ENCODE peak calls at places on chromosomes 11 and 22, in nine cellular contexts. One of them, this sample, is unnamed. For H3K4me1 and H3K9me3, the result is how much of the 10 kb centered on the place peaks cover.

GRCh38 chr11:92698742-92699141 is 270.7 kb upstream of the MTNR1B start:
- DNase-seq in upper lobe of right lung: no peak
- DNase-seq in kidney: no peak
- DNase-seq in aorta: no peak
- DNase-seq in CD4-positive, CD25-positive, alpha-beta regulatory T cell: no peak
- DNase-seq in spleen: no peak
- DNase-seq in H9: no peak
- DNase-seq in cardiac muscle cell: no peak
- DNase-seq in sigmoid colon: no peak
- DNase-seq in this sample: no peak

GRCh38 chr11:119066481-119066880 is 1.1 kb upstream of the VPS11 start:
- DNase-seq in upper lobe of right lung: no peak
- DNase-seq in kidney: no peak
- DNase-seq in aorta: no peak
- DNase-seq in CD4-positive, CD25-positive, alpha-beta regulatory T cell: no peak
- DNase-seq in spleen: no peak
- DNase-seq in H9: no peak
- DNase-seq in cardiac muscle cell: no peak
- DNase-seq in sigmoid colon: no peak
- DNase-seq in this sample: no peak

GRCh38 chr11:70399681-70400112 is 1.4 kb downstream of the CTTN start:
- DNase-seq in upper lobe of right lung: peak
- DNase-seq in kidney: peak
- DNase-seq in aorta: peak
- DNase-seq in CD4-positive, CD25-positive, alpha-beta regulatory T cell: no peak
- DNase-seq in spleen: no peak
- DNase-seq in H9: peak
- DNase-seq in cardiac muscle cell: peak
- DNase-seq in sigmoid colon: peak
- DNase-seq in this sample: peak

GRCh38 chr22:19868773-19869471 is 14.2 kb upstream of the GNB1L start:
- DNase-seq in upper lobe of right lung: peak
- DNase-seq in kidney: peak
- DNase-seq in aorta: peak
- DNase-seq in CD4-positive, CD25-positive, alpha-beta regulatory T cell: no peak
- DNase-seq in spleen: peak
- DNase-seq in H9: peak
- DNase-seq in cardiac muscle cell: no peak
- DNase-seq in sigmoid colon: peak
- DNase-seq in this sample: no peak

GRCh38 chr11:121391914-121392313 is 60.2 kb upstream of the SORL1 start:
- DNase-seq in upper lobe of right lung: no peak
- DNase-seq in kidney: peak
- DNase-seq in aorta: no peak
- DNase-seq in CD4-positive, CD25-positive, alpha-beta regulatory T cell: no peak
- DNase-seq in spleen: no peak
- DNase-seq in H9: no peak
- DNase-seq in cardiac muscle cell: no peak
- DNase-seq in sigmoid colon: no peak
- DNase-seq in this sample: no peak

GRCh38 chr22:28034760-28035401 is 115.8 kb upstream of the PITPNB start:
- DNase-seq in upper lobe of right lung: peak
- DNase-seq in kidney: peak
- DNase-seq in aorta: no peak
- DNase-seq in CD4-positive, CD25-positive, alpha-beta regulatory T cell: peak
- DNase-seq in spleen: peak
- DNase-seq in H9: no peak
- DNase-seq in cardiac muscle cell: peak
- DNase-seq in sigmoid colon: peak
- DNase-seq in this sample: peak

GRCh38 chr11:4863893-4864292 is 14.9 kb upstream of the OR51S1 start:
- DNase-seq in upper lobe of right lung: no peak
- DNase-seq in kidney: no peak
- DNase-seq in aorta: no peak
- DNase-seq in CD4-positive, CD25-positive, alpha-beta regulatory T cell: no peak
- DNase-seq in spleen: no peak
- DNase-seq in H9: no peak
- DNase-seq in cardiac muscle cell: peak
- DNase-seq in sigmoid colon: no peak
- DNase-seq in this sample: no peak

GRCh38 chr22:41922336-41922735 is 4.3 kb downstream of the TNFRSF13C start:
- DNase-seq in upper lobe of right lung: no peak
- DNase-seq in kidney: no peak
- DNase-seq in aorta: no peak
- DNase-seq in CD4-positive, CD25-positive, alpha-beta regulatory T cell: no peak
- DNase-seq in spleen: peak
- DNase-seq in H9: no peak
- DNase-seq in cardiac muscle cell: no peak
- DNase-seq in sigmoid colon: no peak
- DNase-seq in this sample: no peak

GRCh38 chr11:124538019-124538418 is 5.4 kb downstream of the OR8B12 start:
- DNase-seq in upper lobe of right lung: no peak
- DNase-seq in kidney: no peak
- DNase-seq in aorta: no peak
- DNase-seq in CD4-positive, CD25-positive, alpha-beta regulatory T cell: no peak
- DNase-seq in spleen: no peak
- DNase-seq in H9: no peak
- DNase-seq in cardiac muscle cell: no peak
- DNase-seq in sigmoid colon: no peak
- DNase-seq in this sample: no peak

GRCh38 chr22:23898006-23898974 is 4.1 kb downstream of the MIF start:
- DNase-seq in upper lobe of right lung: no peak
- DNase-seq in kidney: no peak
- DNase-seq in aorta: no peak
- DNase-seq in CD4-positive, CD25-positive, alpha-beta regulatory T cell: no peak
- DNase-seq in spleen: no peak
- DNase-seq in H9: no peak
- DNase-seq in cardiac muscle cell: no peak
- DNase-seq in sigmoid colon: no peak
- DNase-seq in this sample: no peak

GRCh38 chr22:35330258-35330861 is 30.7 kb downstream of the TOM1 start:
- DNase-seq in upper lobe of right lung: peak
- DNase-seq in kidney: peak
- DNase-seq in aorta: peak
- DNase-seq in CD4-positive, CD25-positive, alpha-beta regulatory T cell: peak
- DNase-seq in spleen: peak
- DNase-seq in H9: no peak
- DNase-seq in cardiac muscle cell: no peak
- DNase-seq in sigmoid colon: peak
- DNase-seq in this sample: peak

GRCh38 chr22:33923033-33923432 is 2.8 kb upstream of the LARGE1 start:
- DNase-seq in upper lobe of right lung: no peak
- DNase-seq in kidney: no peak
- DNase-seq in aorta: no peak
- DNase-seq in CD4-positive, CD25-positive, alpha-beta regulatory T cell: no peak
- DNase-seq in spleen: no peak
- DNase-seq in H9: no peak
- DNase-seq in cardiac muscle cell: no peak
- DNase-seq in sigmoid colon: no peak
- DNase-seq in this sample: no peak

GRCh38 chr22:42283288-42284229 is 13.1 kb upstream of the TCF20 start:
- DNase-seq in upper lobe of right lung: peak
- DNase-seq in kidney: peak
- DNase-seq in aorta: peak
- DNase-seq in CD4-positive, CD25-positive, alpha-beta regulatory T cell: peak
- DNase-seq in spleen: peak
- DNase-seq in H9: no peak
- DNase-seq in cardiac muscle cell: peak
- DNase-seq in sigmoid colon: no peak
- DNase-seq in this sample: no peak

GRCh38 chr11:61791737-61792309 is 576 bp downstream of the TMEM258 start:
- DNase-seq in upper lobe of right lung: no peak
- DNase-seq in kidney: peak
- DNase-seq in aorta: peak
- DNase-seq in CD4-positive, CD25-positive, alpha-beta regulatory T cell: no peak
- DNase-seq in spleen: no peak
- DNase-seq in H9: no peak
- DNase-seq in cardiac muscle cell: peak
- DNase-seq in sigmoid colon: peak
- DNase-seq in this sample: peak

GRCh38 chr11:86205415-86206268 is 38.9 kb upstream of the EED start:
- DNase-seq in upper lobe of right lung: no peak
- DNase-seq in kidney: no peak
- DNase-seq in aorta: no peak
- DNase-seq in CD4-positive, CD25-positive, alpha-beta regulatory T cell: no peak
- DNase-seq in spleen: no peak
- DNase-seq in H9: no peak
- DNase-seq in cardiac muscle cell: no peak
- DNase-seq in sigmoid colon: no peak
- DNase-seq in this sample: no peak

GRCh38 chr11:3832816-3833215 is 7.9 kb downstream of the RHOG start:
- DNase-seq in upper lobe of right lung: no peak
- DNase-seq in kidney: no peak
- DNase-seq in aorta: no peak
- DNase-seq in CD4-positive, CD25-positive, alpha-beta regulatory T cell: no peak
- DNase-seq in spleen: peak
- DNase-seq in H9: no peak
- DNase-seq in cardiac muscle cell: no peak
- DNase-seq in sigmoid colon: no peak
- DNase-seq in this sample: no peak

GRCh38 chr11:10634407-10634806 is 59.1 kb downstream of the IRAG1 start:
- DNase-seq in upper lobe of right lung: no peak
- DNase-seq in kidney: no peak
- DNase-seq in aorta: no peak
- DNase-seq in CD4-positive, CD25-positive, alpha-beta regulatory T cell: no peak
- DNase-seq in spleen: no peak
- DNase-seq in H9: no peak
- DNase-seq in cardiac muscle cell: no peak
- DNase-seq in sigmoid colon: no peak
- DNase-seq in this sample: no peak

DNA sequence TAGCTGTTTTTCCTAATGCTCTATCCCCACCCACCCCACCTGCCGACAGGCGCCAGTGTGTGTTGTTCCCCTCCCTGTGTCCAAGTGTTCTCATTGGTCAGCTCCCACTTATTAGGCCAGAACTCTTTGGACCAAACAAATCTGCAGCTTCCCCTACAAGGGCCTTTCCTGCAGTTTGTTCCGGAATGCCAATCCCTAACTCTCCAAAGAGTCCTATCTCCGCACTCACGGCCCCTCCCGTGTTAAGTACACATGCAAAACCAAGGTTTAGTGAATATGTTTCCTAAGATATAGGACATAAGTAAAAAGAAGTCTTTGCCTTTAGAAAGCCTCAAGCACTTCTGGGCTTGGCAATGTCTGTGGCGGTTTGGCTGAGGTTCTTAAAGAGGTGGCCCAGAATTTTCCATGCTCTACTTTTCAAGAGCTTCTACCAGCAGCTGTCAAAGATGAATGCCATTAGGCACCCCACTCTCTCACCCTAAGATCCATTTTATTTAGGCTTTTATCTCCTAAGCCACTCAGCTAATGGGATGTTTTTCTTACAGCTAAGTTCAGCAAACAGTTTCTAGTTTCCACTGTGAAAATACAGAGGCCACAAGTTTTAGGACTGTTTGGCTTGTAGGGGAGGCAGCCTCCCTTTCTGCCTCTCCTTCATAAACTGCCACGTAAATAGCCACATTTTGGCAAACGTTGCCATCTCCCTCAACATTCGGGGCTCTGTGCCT is 1.6 kb downstream of the CD59 start:
- DNase-seq in upper lobe of right lung: peak
- DNase-seq in kidney: no peak
- DNase-seq in aorta: no peak
- DNase-seq in CD4-positive, CD25-positive, alpha-beta regulatory T cell: no peak
- DNase-seq in spleen: no peak
- DNase-seq in H9: no peak
- DNase-seq in cardiac muscle cell: no peak
- DNase-seq in sigmoid colon: no peak
- DNase-seq in this sample: no peak
- H3K4me1 ChIP-seq in upper lobe of right lung: under half
- H3K4me1 ChIP-seq in kidney: under half
- H3K4me1 ChIP-seq in aorta: under half
- H3K4me1 ChIP-seq in CD4-positive, CD25-positive, alpha-beta regulatory T cell: under half
- H3K4me1 ChIP-seq in spleen: half or more
- H3K4me1 ChIP-seq in H9: under half
- H3K4me1 ChIP-seq in cardiac muscle cell: under half
- H3K4me1 ChIP-seq in sigmoid colon: half or more
- H3K4me1 ChIP-seq in this sample: half or more

DNA sequence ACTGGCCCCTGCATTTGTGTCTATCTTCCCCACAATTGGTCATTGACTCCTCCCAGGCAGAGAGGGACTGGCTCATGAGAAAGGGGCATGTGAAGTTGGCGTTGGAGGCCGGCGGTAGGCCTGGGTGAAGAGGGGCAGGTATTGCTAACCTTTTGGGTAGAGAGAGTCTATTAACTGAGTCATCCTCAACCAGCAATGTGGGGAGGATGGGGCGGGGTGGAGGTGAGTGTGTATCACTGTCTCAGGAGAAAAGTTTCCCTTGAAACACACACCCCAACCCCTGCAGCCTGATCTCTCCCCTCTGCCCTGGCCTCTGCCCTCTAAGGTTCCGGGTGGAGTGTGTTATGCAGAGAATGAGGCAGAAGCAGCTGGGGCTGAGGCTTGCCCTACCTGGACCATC is 60.1 kb upstream of the PHF21B start:
- DNase-seq in upper lobe of right lung: no peak
- DNase-seq in kidney: no peak
- DNase-seq in aorta: no peak
- DNase-seq in CD4-positive, CD25-positive, alpha-beta regulatory T cell: no peak
- DNase-seq in spleen: no peak
- DNase-seq in H9: no peak
- DNase-seq in cardiac muscle cell: no peak
- DNase-seq in sigmoid colon: no peak
- DNase-seq in this sample: no peak
- H3K9me3 ChIP-seq in upper lobe of right lung: under half
- H3K9me3 ChIP-seq in kidney: under half
- H3K9me3 ChIP-seq in aorta: under half
- H3K9me3 ChIP-seq in CD4-positive, CD25-positive, alpha-beta regulatory T cell: under half
- H3K9me3 ChIP-seq in spleen: under half
- H3K9me3 ChIP-seq in H9: under half
- H3K9me3 ChIP-seq in cardiac muscle cell: under half
- H3K9me3 ChIP-seq in sigmoid colon: under half
- H3K9me3 ChIP-seq in this sample: under half

DNA sequence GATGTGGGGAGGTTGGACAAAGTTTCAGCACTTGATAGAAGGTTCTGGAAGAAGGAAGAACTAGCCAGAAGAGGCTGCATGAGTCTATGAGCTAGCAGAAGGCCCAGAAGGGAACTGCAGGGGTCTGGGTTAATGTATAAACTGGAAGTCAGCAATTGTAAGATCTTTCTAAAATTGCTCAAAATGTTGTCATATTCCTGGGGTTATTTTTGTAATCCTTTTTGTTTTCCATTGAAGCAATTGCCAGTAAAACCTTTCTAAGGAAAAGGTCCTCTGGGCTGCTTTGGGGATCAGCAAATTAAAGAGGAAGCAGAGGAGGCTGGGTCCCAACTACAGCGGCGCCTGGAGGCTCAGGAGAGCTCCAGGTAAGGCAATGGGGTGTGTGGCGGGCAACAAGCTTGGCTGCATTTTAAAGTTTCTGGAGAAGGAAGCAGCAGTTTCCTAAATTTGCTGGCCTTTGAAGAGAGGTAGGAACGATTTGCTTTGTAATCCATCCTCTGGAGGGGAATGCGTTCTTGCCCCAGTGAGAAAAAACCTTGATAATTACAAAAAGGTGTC is 29.3 kb downstream of the ADAMTS15 start:
- DNase-seq in upper lobe of right lung: no peak
- DNase-seq in kidney: no peak
- DNase-seq in aorta: no peak
- DNase-seq in CD4-positive, CD25-positive, alpha-beta regulatory T cell: no peak
- DNase-seq in spleen: no peak
- DNase-seq in H9: no peak
- DNase-seq in cardiac muscle cell: no peak
- DNase-seq in sigmoid colon: no peak
- DNase-seq in this sample: no peak
- H3K27ac ChIP-seq in upper lobe of right lung: peak
- H3K27ac ChIP-seq in kidney: peak
- H3K27ac ChIP-seq in aorta: peak
- H3K27ac ChIP-seq in CD4-positive, CD25-positive, alpha-beta regulatory T cell: no peak
- H3K27ac ChIP-seq in spleen: peak
- H3K27ac ChIP-seq in H9: no peak
- H3K27ac ChIP-seq in cardiac muscle cell: peak
- H3K27ac ChIP-seq in sigmoid colon: peak
- H3K27ac ChIP-seq in this sample: peak

GRCh38 chr11:117928818-117929567 is at the start of gene TMPRSS13:
- DNase-seq in upper lobe of right lung: peak
- DNase-seq in kidney: peak
- DNase-seq in aorta: no peak
- DNase-seq in CD4-positive, CD25-positive, alpha-beta regulatory T cell: no peak
- DNase-seq in spleen: no peak
- DNase-seq in H9: peak
- DNase-seq in cardiac muscle cell: no peak
- DNase-seq in sigmoid colon: peak
- DNase-seq in this sample: no peak
- H3K4me1 ChIP-seq in upper lobe of right lung: under half
- H3K4me1 ChIP-seq in kidney: under half
- H3K4me1 ChIP-seq in aorta: under half
- H3K4me1 ChIP-seq in CD4-positive, CD25-positive, alpha-beta regulatory T cell: under half
- H3K4me1 ChIP-seq in spleen: under half
- H3K4me1 ChIP-seq in H9: under half
- H3K4me1 ChIP-seq in cardiac muscle cell: under half
- H3K4me1 ChIP-seq in sigmoid colon: under half
- H3K4me1 ChIP-seq in this sample: under half